ENCODE peak calls at places on chromosomes 4 and X, in four cellular contexts. One of them, this sample, is unnamed.

GRCh38 chr4:20445933-20446723 is 194.4 kb downstream of the SLIT2 start:
- DNase-seq in endodermal cell: no peak
- DNase-seq in fibroblast of pulmonary artery: peak; percentile 56
- DNase-seq in SK-N-SH: no peak
- DNase-seq in this sample: no peak

GRCh38 chr4:126899382-126899801 is 733.4 kb upstream of the INTU start:
- DNase-seq in endodermal cell: no peak
- DNase-seq in fibroblast of pulmonary artery: peak; percentile 80
- DNase-seq in SK-N-SH: no peak
- DNase-seq in this sample: peak; percentile 10

GRCh38 chr4:3481783-3482397 is 18.8 kb downstream of the DOK7 start:
- DNase-seq in endodermal cell: no peak
- DNase-seq in fibroblast of pulmonary artery: no peak
- DNase-seq in SK-N-SH: no peak
- DNase-seq in this sample: no peak

GRCh38 chr4:66034671-66035070 is 364.4 kb upstream of the EPHA5 start:
- DNase-seq in endodermal cell: no peak
- DNase-seq in fibroblast of pulmonary artery: no peak
- DNase-seq in SK-N-SH: no peak
- DNase-seq in this sample: no peak

GRCh38 chr4:130712038-130712437 is 1616.1 kb downstream of the C4orf33 start:
- DNase-seq in endodermal cell: no peak
- DNase-seq in fibroblast of pulmonary artery: peak; percentile 0
- DNase-seq in SK-N-SH: no peak
- DNase-seq in this sample: no peak

GRCh38 chrX:30364229-30364628 is 55.0 kb upstream of the NR0B1 start:
- DNase-seq in endodermal cell: no peak
- DNase-seq in fibroblast of pulmonary artery: no peak
- DNase-seq in SK-N-SH: no peak
- DNase-seq in this sample: no peak

GRCh38 chrX:32571579-32571978 is 639.8 kb downstream of the DMD start:
- DNase-seq in endodermal cell: no peak
- DNase-seq in fibroblast of pulmonary artery: peak; percentile 6
- DNase-seq in SK-N-SH: no peak
- DNase-seq in this sample: no peak

GRCh38 chr4:122524176-122524575 is 67.7 kb upstream of the IL2 start:
- DNase-seq in endodermal cell: no peak
- DNase-seq in fibroblast of pulmonary artery: no peak
- DNase-seq in SK-N-SH: no peak
- DNase-seq in this sample: no peak

GRCh38 chr4:167622481-167623240 is 388.4 kb upstream of the SPOCK3 start:
- DNase-seq in endodermal cell: peak; percentile 88
- DNase-seq in fibroblast of pulmonary artery: peak; percentile 73
- DNase-seq in SK-N-SH: peak; percentile 53
- DNase-seq in this sample: peak; percentile 27

GRCh38 chr4:89836897-89837384 is at the start of gene SNCA:
- DNase-seq in endodermal cell: peak; percentile 95
- DNase-seq in fibroblast of pulmonary artery: peak; percentile 74
- DNase-seq in SK-N-SH: peak; percentile 90
- DNase-seq in this sample: peak; percentile 52

GRCh38 chrX:69538321-69538876 is 34.3 kb downstream of the NALF2 start:
- DNase-seq in endodermal cell: peak; percentile 86
- DNase-seq in fibroblast of pulmonary artery: peak; percentile 72
- DNase-seq in SK-N-SH: peak; percentile 44
- DNase-seq in this sample: peak; percentile 83
- H3K4me3 ChIP-seq in endodermal cell: no peak overlapping the region
- H3K4me3 ChIP-seq in fibroblast of pulmonary artery: peak overlapping the region; percentile 34
- H3K4me3 ChIP-seq in SK-N-SH: no peak overlapping the region
- H3K4me3 ChIP-seq in this sample: peak overlapping the region; percentile 47

GRCh38 chr4:25029479-25030282 is 1.1 kb downstream of the LGI2 start:
- DNase-seq in endodermal cell: peak; percentile 60
- DNase-seq in fibroblast of pulmonary artery: no peak
- DNase-seq in SK-N-SH: peak; percentile 9
- DNase-seq in this sample: no peak
- H3K4me3 ChIP-seq in endodermal cell: peak overlapping the region; percentile 80
- H3K4me3 ChIP-seq in fibroblast of pulmonary artery: peak overlapping the region; percentile 36
- H3K4me3 ChIP-seq in SK-N-SH: no peak overlapping the region
- H3K4me3 ChIP-seq in this sample: peak overlapping the region; percentile 65

GRCh38 chrX:131955099-131955777 is 67.9 kb upstream of the STK26 start:
- DNase-seq in endodermal cell: no peak
- DNase-seq in fibroblast of pulmonary artery: no peak
- DNase-seq in SK-N-SH: no peak
- DNase-seq in this sample: no peak

GRCh38 chrX:131944936-131945902 is 77.9 kb upstream of the STK26 start:
- DNase-seq in endodermal cell: no peak
- DNase-seq in fibroblast of pulmonary artery: no peak
- DNase-seq in SK-N-SH: no peak
- DNase-seq in this sample: no peak

GRCh38 chrX:131951166-131951565 is 71.9 kb upstream of the STK26 start:
- DNase-seq in endodermal cell: no peak
- DNase-seq in fibroblast of pulmonary artery: no peak
- DNase-seq in SK-N-SH: no peak
- DNase-seq in this sample: no peak
- H3K4me3 ChIP-seq in endodermal cell: no peak overlapping the region
- H3K4me3 ChIP-seq in fibroblast of pulmonary artery: no peak overlapping the region
- H3K4me3 ChIP-seq in SK-N-SH: no peak overlapping the region
- H3K4me3 ChIP-seq in this sample: no peak overlapping the region

GRCh38 chrX:124362072-124362471 is 15.7 kb downstream of the SH2D1A start:
- DNase-seq in endodermal cell: no peak
- DNase-seq in fibroblast of pulmonary artery: no peak
- DNase-seq in SK-N-SH: no peak
- DNase-seq in this sample: no peak
- H3K4me3 ChIP-seq in endodermal cell: no peak overlapping the region
- H3K4me3 ChIP-seq in fibroblast of pulmonary artery: no peak overlapping the region
- H3K4me3 ChIP-seq in SK-N-SH: no peak overlapping the region
- H3K4me3 ChIP-seq in this sample: no peak overlapping the region

DNA sequence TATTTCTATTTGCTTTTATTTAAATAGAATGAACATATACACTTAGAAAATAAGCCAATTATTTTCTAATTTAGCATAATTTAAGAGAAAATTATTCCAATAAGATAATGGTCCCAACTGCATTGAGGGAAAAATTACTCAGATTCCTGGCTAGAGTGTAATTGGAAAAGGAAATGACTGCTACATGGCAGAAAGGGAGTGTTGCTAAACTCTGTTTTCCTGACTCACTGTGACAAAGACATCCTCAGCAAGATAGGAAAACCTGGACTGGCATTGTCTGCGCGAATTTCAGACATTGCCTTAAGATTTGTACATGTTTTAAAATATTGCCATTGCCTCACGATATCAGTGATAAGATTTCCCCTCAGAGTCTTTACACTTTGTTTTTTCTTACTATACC is 8.2 kb downstream of the TNIP3 start:
- DNase-seq in endodermal cell: no peak
- DNase-seq in fibroblast of pulmonary artery: peak; percentile 96
- DNase-seq in SK-N-SH: peak; percentile 4
- DNase-seq in this sample: no peak
- H3K4me3 ChIP-seq in endodermal cell: no peak overlapping the region
- H3K4me3 ChIP-seq in fibroblast of pulmonary artery: peak overlapping the region; percentile 56
- H3K4me3 ChIP-seq in SK-N-SH: peak overlapping the region; percentile 51
- H3K4me3 ChIP-seq in this sample: peak overlapping the region; percentile 50

DNA sequence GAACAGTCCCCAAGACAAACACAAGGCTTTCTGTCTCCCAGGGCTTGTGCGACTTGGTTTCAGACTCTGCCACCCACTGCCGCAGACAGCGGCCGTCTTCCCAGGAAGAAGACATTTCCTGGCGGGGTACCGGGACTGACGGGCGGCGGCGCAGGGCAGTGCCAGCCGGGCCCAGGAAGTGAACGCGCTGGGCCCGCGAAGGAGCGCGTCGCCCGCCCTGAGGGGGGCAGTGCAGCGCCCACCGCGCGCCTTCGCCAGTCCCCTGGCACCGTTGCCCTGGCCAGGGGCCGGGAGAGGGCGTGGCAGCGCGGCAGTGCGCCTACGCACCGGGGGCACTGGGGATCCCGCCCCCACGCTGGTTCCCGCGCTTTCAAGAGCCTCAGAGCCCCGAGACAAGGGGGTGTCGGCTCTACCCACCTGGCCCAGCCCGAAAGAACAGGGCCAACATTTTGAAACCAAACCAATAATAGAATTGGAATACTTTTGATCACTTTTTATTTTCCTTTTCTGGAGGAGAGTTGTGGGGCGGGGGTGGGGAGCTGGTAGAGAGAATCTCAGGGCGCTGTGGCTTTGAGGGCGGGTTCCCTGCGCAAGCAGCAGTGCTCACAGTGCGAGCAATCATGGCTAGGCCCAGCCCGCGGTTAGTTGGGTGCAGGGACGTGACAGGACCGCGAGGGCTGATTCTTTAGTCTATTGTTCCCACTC is 23.6 kb upstream of the APLN start:
- DNase-seq in endodermal cell: no peak
- DNase-seq in fibroblast of pulmonary artery: no peak
- DNase-seq in SK-N-SH: peak; percentile 62
- DNase-seq in this sample: peak; percentile 60
- H3K4me3 ChIP-seq in endodermal cell: no peak overlapping the region
- H3K4me3 ChIP-seq in fibroblast of pulmonary artery: peak overlapping the region; percentile 21
- H3K4me3 ChIP-seq in SK-N-SH: peak overlapping the region; percentile 4
- H3K4me3 ChIP-seq in this sample: peak overlapping the region; percentile 34

DNA sequence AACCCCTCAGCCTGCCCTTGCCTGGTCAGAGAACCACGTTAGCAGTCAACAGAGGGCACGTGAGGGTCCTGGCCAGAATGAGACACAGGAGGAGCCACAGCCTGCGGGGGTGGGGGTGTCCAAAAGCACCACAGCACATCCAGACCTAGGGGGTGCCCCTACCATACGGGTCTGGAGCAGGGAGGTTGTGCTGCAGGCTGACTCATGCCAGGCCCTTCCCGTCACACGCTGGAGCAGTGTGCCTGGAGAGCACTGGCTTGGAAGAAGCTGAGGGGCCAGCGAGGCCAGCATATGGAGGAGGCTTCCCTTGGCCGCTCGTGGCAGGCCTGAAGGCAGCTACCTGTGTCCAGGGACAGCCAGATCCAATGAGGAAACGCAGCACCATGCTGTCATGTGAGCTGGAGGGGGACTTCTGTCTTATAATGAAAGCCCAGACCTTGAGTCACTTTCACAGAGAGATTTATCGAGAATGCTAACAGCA is 1.5 kb upstream of the IRAK1 start:
- DNase-seq in endodermal cell: peak; percentile 77
- DNase-seq in fibroblast of pulmonary artery: peak; percentile 62
- DNase-seq in SK-N-SH: no peak
- DNase-seq in this sample: no peak
- H3K4me3 ChIP-seq in endodermal cell: no peak overlapping the region
- H3K4me3 ChIP-seq in fibroblast of pulmonary artery: no peak overlapping the region
- H3K4me3 ChIP-seq in SK-N-SH: no peak overlapping the region
- H3K4me3 ChIP-seq in this sample: no peak overlapping the region

DNA sequence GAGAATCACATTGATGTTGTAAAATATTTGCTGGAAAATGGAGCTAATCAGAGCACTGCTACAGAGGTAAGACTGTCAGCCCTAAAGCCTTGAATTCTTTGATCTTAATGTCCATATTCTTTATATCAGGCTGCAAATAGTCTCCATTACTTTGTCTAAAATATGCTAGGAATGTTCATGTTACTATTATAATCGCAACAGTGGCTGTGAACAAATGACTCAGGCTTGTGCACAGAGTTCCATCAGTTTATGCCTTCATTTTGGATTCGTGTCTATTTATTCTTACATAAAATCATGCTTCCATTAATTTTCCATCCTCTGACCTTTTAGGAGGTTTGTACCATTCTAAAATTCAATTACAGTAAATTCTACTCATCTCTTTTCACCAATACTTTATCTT is 182.7 kb downstream of the ANK2 start:
- DNase-seq in endodermal cell: no peak
- DNase-seq in fibroblast of pulmonary artery: peak; percentile 21
- DNase-seq in SK-N-SH: no peak
- DNase-seq in this sample: no peak
- H3K4me3 ChIP-seq in endodermal cell: no peak overlapping the region
- H3K4me3 ChIP-seq in fibroblast of pulmonary artery: no peak overlapping the region
- H3K4me3 ChIP-seq in SK-N-SH: no peak overlapping the region
- H3K4me3 ChIP-seq in this sample: no peak overlapping the region

GRCh38 chr4:147078875-147079658 is 133.4 kb upstream of the TTC29 start:
- DNase-seq in endodermal cell: no peak
- DNase-seq in fibroblast of pulmonary artery: peak; percentile 62
- DNase-seq in SK-N-SH: peak; percentile 58
- DNase-seq in this sample: peak; percentile 22
- H3K4me3 ChIP-seq in endodermal cell: no peak overlapping the region
- H3K4me3 ChIP-seq in fibroblast of pulmonary artery: no peak overlapping the region
- H3K4me3 ChIP-seq in SK-N-SH: no peak overlapping the region
- H3K4me3 ChIP-seq in this sample: no peak overlapping the region

This sample was measured in heart right ventricle.